ENCODE peak calls at places on chromosomes 4 and X, in nine cellular contexts. I is psoas muscle; Y is stimulated activated CD8-positive, alpha-beta memory T cell treated with anti-CD3 and anti-CD28 coated beads, Interleukin-15, amount 100 ng/mL, for 1 hour; R is GM12864; G is posterior vena cava; L is germinal center; D is substantia nigra; H is tibial nerve; X is epithelial cell of esophagus. F is an unnamed sample.

GRCh38 chrX:34987646-34988045 is 45.0 kb downstream of the FAM47B start:
- DNase-seq in I (no peak), Y (no peak), R (no peak), G (no peak), L (no peak), D (no peak), H (no peak), X (no peak), F (no peak)

GRCh38 chrX:106201502-106202178 is 33.5 kb downstream of the PWWP3B start:
- DNase-seq in I (no peak), Y (no peak), R (no peak), G (no peak), L (no peak), D (no peak), H (no peak), X (no peak), F (no peak)

GRCh38 chr4:140861359-140862181 is 105.4 kb upstream of the TBC1D9 start:
- DNase-seq in I (peak), Y (no peak), R (peak), G (no peak), L (peak), D (peak), H (peak), X (peak), F (peak)

GRCh38 chr4:73735231-73735630 is 5.1 kb upstream of the CXCL8 start:
- DNase-seq in I (no peak), Y (no peak), R (peak), G (no peak), L (peak), D (no peak), H (no peak), X (peak), F (peak)

GRCh38 chrX:150363561-150364346 is 637 bp downstream of the MAMLD1 start:
- DNase-seq in I (peak), Y (no peak), R (no peak), G (peak), L (no peak), D (peak), H (no peak), X (peak), F (no peak)

GRCh38 chr4:140049024-140049923 is 104.7 kb downstream of the MAML3 start:
- DNase-seq in I (peak), Y (no peak), R (no peak), G (no peak), L (peak), D (peak), H (peak), X (peak), F (peak)

GRCh38 chr4:8155048-8155447 is 3.6 kb downstream of the ABLIM2 start:
- DNase-seq in I (no peak), Y (no peak), R (no peak), G (no peak), L (no peak), D (no peak), H (no peak), X (no peak), F (no peak)

GRCh38 chr4:108107729-108108382 is 60.9 kb downstream of the LEF1 start:
- DNase-seq in I (no peak), Y (peak), R (no peak), G (no peak), L (no peak), D (no peak), H (no peak), X (no peak), F (no peak)

GRCh38 chrX:118585296-118585695 is 89.7 kb downstream of the DOCK11 start:
- DNase-seq in I (no peak), Y (no peak), R (no peak), G (no peak), L (no peak), D (no peak), H (no peak), X (no peak), F (no peak)

GRCh38 chr4:104457308-104457981 is 37.2 kb downstream of the CXXC4 start:
- DNase-seq in I (no peak), Y (no peak), R (no peak), G (no peak), L (no peak), D (no peak), H (no peak), X (no peak), F (no peak)

GRCh38 chr4:140344111-140344510 is 29.3 kb upstream of the SCOC start:
- DNase-seq in I (no peak), Y (no peak), R (no peak), G (no peak), L (no peak), D (no peak), H (no peak), X (no peak), F (no peak)

GRCh38 chr4:166527500-166527899 is 654.5 kb downstream of the TLL1 start:
- DNase-seq in I (no peak), Y (no peak), R (no peak), G (no peak), L (no peak), D (no peak), H (no peak), X (no peak), F (no peak)

GRCh38 chrX:106302304-106302703 is 134.2 kb downstream of the PWWP3B start:
- DNase-seq in I (no peak), Y (no peak), R (no peak), G (no peak), L (no peak), D (no peak), H (no peak), X (peak), F (peak)

GRCh38 chrX:68498044-68498507 is 775 bp upstream of the YIPF6 start:
- DNase-seq in I (no peak), Y (no peak), R (no peak), G (no peak), L (no peak), D (no peak), H (no peak), X (peak), F (peak)

GRCh38 chrX:10158279-10158939 is 1.6 kb downstream of the CLCN4 start:
- DNase-seq in I (peak), Y (no peak), R (no peak), G (no peak), L (peak), D (peak), H (no peak), X (peak), F (no peak)

GRCh38 chrX:153647461-153648357 is 706 bp downstream of the DUSP9 start:
- DNase-seq in I (no peak), Y (no peak), R (no peak), G (peak), L (no peak), D (no peak), H (no peak), X (no peak), F (no peak)

GRCh38 chrX:115630204-115630603 is 69.2 kb downstream of the PLS3 start:
- DNase-seq in I (no peak), Y (no peak), R (no peak), G (no peak), L (no peak), D (no peak), H (no peak), X (no peak), F (no peak)

GRCh38 chrX:73508861-73509260 is 54.1 kb upstream of the CHIC1 start:
- DNase-seq in I (no peak), Y (no peak), R (no peak), G (no peak), L (no peak), D (no peak), H (no peak), X (no peak), F (no peak)